ENCODE peak calls at places on chromosome 1, in ten cellular contexts. A, R, V, P, W, B, G, X, N and Q are unnamed samples.

GRCh38 chr1:159921700-159922498 is 3.4 kb downstream of the TAGLN2 start:
- DNase-seq in A (peak; percentile 59), R (no peak), V (no peak), P (no peak), W (peak; percentile 61), B (no peak), G (no peak), X (no peak), N (no peak), Q (no peak)

GRCh38 chr1:162004441-162004950 is 19.2 kb downstream of the OLFML2B start:
- DNase-seq in A (no peak), R (no peak), V (no peak), P (no peak), W (no peak), B (no peak), G (no peak), X (no peak), N (no peak), Q (no peak)

GRCh38 chr1:154276797-154277196 is 4.4 kb downstream of the HAX1 start:
- DNase-seq in A (peak; percentile 18), R (no peak), V (no peak), P (no peak), W (no peak), B (no peak), G (no peak), X (no peak), N (no peak), Q (no peak)

GRCh38 chr1:110356379-110356778 is 17.2 kb downstream of the RBM15 start:
- DNase-seq in A (no peak), R (peak; percentile 29), V (no peak), P (no peak), W (no peak), B (no peak), G (no peak), X (no peak), N (no peak), Q (peak; percentile 70)

GRCh38 chr1:2451744-2452582 is 24.1 kb upstream of the PLCH2 start:
- DNase-seq in A (peak; percentile 24), R (peak; percentile 86), V (peak; percentile 48), P (no peak), W (no peak), B (no peak), G (peak; percentile 83), X (peak; percentile 94), N (no peak), Q (peak; percentile 97)

GRCh38 chr1:174206148-174206826 is 47.0 kb downstream of the RABGAP1L start:
- DNase-seq in A (peak; percentile 15), R (no peak), V (no peak), P (no peak), W (no peak), B (no peak), G (no peak), X (peak; percentile 9), N (no peak), Q (no peak)

GRCh38 chr1:184513421-184513820 is 126.6 kb downstream of the C1orf21 start:
- DNase-seq in A (peak; percentile 27), R (no peak), V (no peak), P (no peak), W (no peak), B (no peak), G (no peak), X (no peak), N (no peak), Q (no peak)

GRCh38 chr1:64038965-64039926 is 164.2 kb upstream of the UBE2U start:
- DNase-seq in A (peak; percentile 96), R (peak; percentile 96), V (peak; percentile 88), P (no peak), W (peak; percentile 31), B (no peak), G (peak; percentile 92), X (peak; percentile 100), N (no peak), Q (peak; percentile 86)

GRCh38 chr1:91569411-91570104 is 68.9 kb downstream of the CDC7 start:
- DNase-seq in A (peak; percentile 90), R (peak; percentile 89), V (peak; percentile 67), P (peak; percentile 83), W (peak; percentile 82), B (no peak), G (no peak), X (peak; percentile 83), N (no peak), Q (peak; percentile 83)

GRCh38 chr1:9106286-9106685 is 22.6 kb downstream of the GPR157 start:
- DNase-seq in A (no peak), R (no peak), V (no peak), P (no peak), W (no peak), B (no peak), G (no peak), X (no peak), N (no peak), Q (no peak)

DNA sequence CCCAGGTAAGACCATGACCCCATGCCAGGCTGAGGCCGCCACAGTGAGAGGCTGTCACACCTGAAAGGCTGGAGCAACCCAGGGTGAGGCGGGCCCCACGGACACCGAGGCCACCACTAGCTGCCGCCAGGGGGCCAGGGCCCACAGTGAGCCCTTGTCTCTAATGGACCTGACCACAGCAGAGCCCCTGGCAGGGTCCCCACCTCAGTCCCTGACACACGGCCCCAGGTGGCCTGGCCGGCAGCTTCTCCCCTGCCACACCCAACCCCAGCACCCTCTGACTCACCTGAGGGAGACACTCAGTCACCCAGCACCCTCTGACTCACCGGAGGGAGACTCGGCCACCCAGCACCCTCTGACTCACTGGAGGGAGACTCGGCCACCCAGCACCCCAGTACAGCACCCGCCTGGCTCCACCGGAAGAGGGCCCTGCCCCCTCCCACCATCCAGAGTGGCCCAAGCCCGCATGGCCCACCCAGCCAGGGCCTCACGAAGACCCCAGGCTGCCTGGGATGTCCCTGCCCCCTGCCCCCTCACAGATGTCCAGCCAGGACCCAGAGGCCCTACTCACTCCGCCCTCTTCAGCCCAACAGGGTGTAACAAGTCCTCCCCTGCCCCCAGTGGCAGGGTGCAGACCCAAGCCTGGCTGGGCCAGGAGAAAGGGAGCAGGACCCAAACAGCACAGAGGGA is 4.4 kb downstream of the DVL1 start:
- DNase-seq in A (no peak), R (peak; percentile 93), V (no peak), P (peak; percentile 87), W (no peak), B (no peak), G (peak; percentile 84), X (peak; percentile 64), N (no peak), Q (peak; percentile 93)
- TF ChIP-seq CTCF in A (peak; percentile 54), R (peak; percentile 43), V (peak; percentile 26), P (no peak), W (no peak), B (peak; percentile 44), G (peak; percentile 88), X (peak; percentile 77), N (peak; percentile 29), Q (peak; percentile 71)

GRCh38 chr1:40391688-40392145 is 18.2 kb downstream of the SMAP2 start:
- DNase-seq in A (no peak), R (no peak), V (no peak), P (no peak), W (no peak), B (no peak), G (no peak), X (no peak), N (no peak), Q (no peak)

GRCh38 chr1:40392206-40392605 is 18.7 kb downstream of the SMAP2 start:
- DNase-seq in A (peak; percentile 80), R (no peak), V (no peak), P (no peak), W (no peak), B (no peak), G (no peak), X (peak; percentile 57), N (no peak), Q (peak; percentile 18)

GRCh38 chr1:40390857-40391256 is 17.3 kb downstream of the SMAP2 start:
- DNase-seq in A (no peak), R (no peak), V (no peak), P (no peak), W (no peak), B (no peak), G (no peak), X (no peak), N (no peak), Q (no peak)

GRCh38 chr1:40389234-40389815 is 15.8 kb downstream of the SMAP2 start:
- DNase-seq in A (no peak), R (no peak), V (no peak), P (no peak), W (no peak), B (no peak), G (no peak), X (no peak), N (no peak), Q (no peak)

DNA sequence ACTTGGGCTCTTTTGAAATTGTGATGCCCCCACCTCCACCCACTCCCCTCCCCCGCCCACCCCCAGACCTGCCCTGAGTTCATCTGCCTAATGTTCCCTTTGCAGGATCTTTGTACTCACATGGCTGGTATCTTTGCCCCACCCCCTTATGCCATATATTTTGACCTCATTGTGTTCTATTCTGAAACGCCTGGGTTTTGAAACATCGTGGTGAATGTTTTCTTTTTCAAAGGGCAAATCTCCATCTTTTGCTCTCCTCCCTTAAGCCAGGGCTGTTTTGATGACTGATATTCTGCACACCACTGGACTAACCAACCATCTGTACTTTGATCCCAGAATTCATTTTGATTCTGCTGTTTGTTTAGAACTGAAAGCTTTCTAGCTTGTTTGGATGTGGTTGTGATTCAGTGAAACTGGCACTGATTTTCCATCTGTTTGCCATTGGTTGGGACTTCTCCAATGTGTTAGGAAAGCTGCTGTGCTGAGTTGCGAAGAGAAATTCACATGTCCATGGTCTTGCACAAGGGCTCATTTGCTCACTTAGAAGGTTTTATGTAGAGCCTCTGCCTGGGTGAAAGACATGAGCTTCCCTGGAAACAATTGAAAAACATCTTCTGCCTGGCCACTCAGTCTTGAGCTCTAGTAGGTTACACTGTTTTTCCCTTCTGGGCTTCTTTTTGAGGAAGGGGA is 16.5 kb downstream of the SMAP2 start:
- DNase-seq in A (peak; percentile 90), R (no peak), V (peak; percentile 85), P (no peak), W (no peak), B (no peak), G (no peak), X (no peak), N (no peak), Q (no peak)
- H3K27ac ChIP-seq in A (no peak overlapping the region), R (no peak overlapping the region), V (peak overlapping the region; percentile 33), P (peak overlapping the region; percentile 65), W (no peak overlapping the region), B (no peak overlapping the region), G (no peak overlapping the region), X (no peak overlapping the region), N (peak overlapping the region; percentile 46), Q (no peak overlapping the region)

DNA sequence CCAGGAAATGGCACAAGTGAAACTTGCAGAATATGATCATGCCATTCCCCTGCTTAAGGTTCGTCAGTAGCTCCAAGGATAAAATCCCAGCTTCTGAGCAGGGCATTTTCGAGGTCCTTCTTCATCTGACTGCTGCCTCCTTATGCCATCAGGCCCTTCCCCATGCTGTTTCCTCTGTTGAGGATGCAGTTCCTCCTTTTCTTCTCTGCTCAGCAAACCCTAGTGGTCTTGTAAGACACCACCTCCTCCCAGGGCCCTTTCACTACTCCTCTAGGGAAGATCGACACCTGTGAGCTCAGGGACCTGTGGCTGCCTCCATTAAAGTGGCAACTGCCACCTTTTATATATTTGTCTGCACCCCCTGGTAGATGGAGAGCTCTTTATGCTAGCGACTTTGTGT is 62.1 kb upstream of the JUN start:
- DNase-seq in A (no peak), R (no peak), V (no peak), P (no peak), W (no peak), B (no peak), G (no peak), X (no peak), N (no peak), Q (no peak)
- TF ChIP-seq CTCF in A (no peak), R (no peak), V (no peak), P (no peak), W (no peak), B (no peak), G (no peak), X (no peak), N (no peak), Q (no peak)

GRCh38 chr1:234431255-234431654 is 47.7 kb downstream of the TARBP1 start:
- DNase-seq in A (no peak), R (no peak), V (no peak), P (no peak), W (no peak), B (no peak), G (no peak), X (no peak), N (no peak), Q (no peak)
- H3K27ac ChIP-seq in A (no peak overlapping the region), R (no peak overlapping the region), V (no peak overlapping the region), P (no peak overlapping the region), W (no peak overlapping the region), B (no peak overlapping the region), G (no peak overlapping the region), X (no peak overlapping the region), N (no peak overlapping the region), Q (no peak overlapping the region)